ENCODE peak calls at places on chromosome 17, in four cellular contexts. One of them, this sample, is unnamed.

GRCh38 chr17:69134112-69134511 is 7.6 kb downstream of the ABCA6 start:
- DNase-seq in NCI-H146: no peak
- DNase-seq in nucleus accumbens: no peak
- DNase-seq in stimulated activated CD4-positive, alpha-beta T cell treated with anti-CD3 and anti-CD28 coated beads, Interleukin-2, amount 100 ng/mL, for 48 hours: no peak
- DNase-seq in this sample: no peak

GRCh38 chr17:19904412-19904811 is 36.7 kb upstream of the ULK2 start:
- DNase-seq in NCI-H146: no peak
- DNase-seq in nucleus accumbens: no peak
- DNase-seq in stimulated activated CD4-positive, alpha-beta T cell treated with anti-CD3 and anti-CD28 coated beads, Interleukin-2, amount 100 ng/mL, for 48 hours: no peak
- DNase-seq in this sample: no peak

GRCh38 chr17:10059684-10060211 is 138.7 kb downstream of the GAS7 start:
- DNase-seq in NCI-H146: no peak
- DNase-seq in nucleus accumbens: peak
- DNase-seq in stimulated activated CD4-positive, alpha-beta T cell treated with anti-CD3 and anti-CD28 coated beads, Interleukin-2, amount 100 ng/mL, for 48 hours: no peak
- DNase-seq in this sample: no peak

GRCh38 chr17:9985622-9986021 is 80.6 kb upstream of the RCVRN start:
- DNase-seq in NCI-H146: no peak
- DNase-seq in nucleus accumbens: no peak
- DNase-seq in stimulated activated CD4-positive, alpha-beta T cell treated with anti-CD3 and anti-CD28 coated beads, Interleukin-2, amount 100 ng/mL, for 48 hours: no peak
- DNase-seq in this sample: no peak

GRCh38 chr17:51617876-51618455 is 357.6 kb downstream of the UTP18 start:
- DNase-seq in NCI-H146: no peak
- DNase-seq in nucleus accumbens: no peak
- DNase-seq in stimulated activated CD4-positive, alpha-beta T cell treated with anti-CD3 and anti-CD28 coated beads, Interleukin-2, amount 100 ng/mL, for 48 hours: no peak
- DNase-seq in this sample: no peak

GRCh38 chr17:6435968-6436367 is 1.0 kb upstream of the AIPL1 start:
- DNase-seq in NCI-H146: peak
- DNase-seq in nucleus accumbens: peak
- DNase-seq in stimulated activated CD4-positive, alpha-beta T cell treated with anti-CD3 and anti-CD28 coated beads, Interleukin-2, amount 100 ng/mL, for 48 hours: peak
- DNase-seq in this sample: peak

GRCh38 chr17:81322271-81323082 is 27.4 kb upstream of the SLC38A10 start:
- DNase-seq in NCI-H146: peak
- DNase-seq in nucleus accumbens: no peak
- DNase-seq in stimulated activated CD4-positive, alpha-beta T cell treated with anti-CD3 and anti-CD28 coated beads, Interleukin-2, amount 100 ng/mL, for 48 hours: peak
- DNase-seq in this sample: no peak

GRCh38 chr17:9806709-9807108 is 15.2 kb downstream of the GSG1L2 start:
- DNase-seq in NCI-H146: no peak
- DNase-seq in nucleus accumbens: no peak
- DNase-seq in stimulated activated CD4-positive, alpha-beta T cell treated with anti-CD3 and anti-CD28 coated beads, Interleukin-2, amount 100 ng/mL, for 48 hours: no peak
- DNase-seq in this sample: no peak

GRCh38 chr17:45382982-45383381 is 49.7 kb downstream of the ARHGAP27 start:
- DNase-seq in NCI-H146: no peak
- DNase-seq in nucleus accumbens: no peak
- DNase-seq in stimulated activated CD4-positive, alpha-beta T cell treated with anti-CD3 and anti-CD28 coated beads, Interleukin-2, amount 100 ng/mL, for 48 hours: no peak
- DNase-seq in this sample: no peak

GRCh38 chr17:53722407-53722806 is 100.3 kb upstream of the KIF2B start:
- DNase-seq in NCI-H146: no peak
- DNase-seq in nucleus accumbens: no peak
- DNase-seq in stimulated activated CD4-positive, alpha-beta T cell treated with anti-CD3 and anti-CD28 coated beads, Interleukin-2, amount 100 ng/mL, for 48 hours: no peak
- DNase-seq in this sample: no peak

GRCh38 chr17:57670769-57671545 is 74.1 kb downstream of the CCDC182 start:
- DNase-seq in NCI-H146: no peak
- DNase-seq in nucleus accumbens: no peak
- DNase-seq in stimulated activated CD4-positive, alpha-beta T cell treated with anti-CD3 and anti-CD28 coated beads, Interleukin-2, amount 100 ng/mL, for 48 hours: no peak
- DNase-seq in this sample: no peak

GRCh38 chr17:78957076-78957475 is 22.6 kb downstream of the LGALS3BP start:
- DNase-seq in NCI-H146: no peak
- DNase-seq in nucleus accumbens: peak
- DNase-seq in stimulated activated CD4-positive, alpha-beta T cell treated with anti-CD3 and anti-CD28 coated beads, Interleukin-2, amount 100 ng/mL, for 48 hours: no peak
- DNase-seq in this sample: no peak